ENCODE peak calls at places on chromosomes 7 and 10, in seven cellular contexts. O is tibial artery, U is HepG2, C is ovary, P is psoas muscle, X is suprapubic skin, T is A549. M is an unnamed sample.
A peak's percentile ranks its signal among the peaks of the same experiment; 100 is the strongest.

GRCh38 chr10:64733980-64734379 is 1212.8 kb downstream of the REEP3 start:
- DNase-seq in O (no peak), U (peak; percentile 32), C (no peak), T (peak; percentile 45), P (no peak), X (no peak), M (no peak)

GRCh38 chr7:26156454-26157365 is 4.7 kb downstream of the NFE2L3 start:
- DNase-seq in X (no peak), C (no peak), O (no peak), P (no peak), U (peak; percentile 81), T (peak; percentile 44), M (no peak)

GRCh38 chr7:155386608-155387007 is 71.3 kb upstream of the EN2 start:
- DNase-seq in O (no peak), X (no peak), P (no peak), C (no peak), U (no peak), T (no peak), M (no peak)

GRCh38 chr10:73601486-73601921 is 10.4 kb upstream of the USP54 start:
- DNase-seq in X (no peak), U (no peak), O (no peak), P (no peak), C (no peak), T (peak; percentile 42), M (no peak)

GRCh38 chr7:79820387-79820786 is 314.2 kb upstream of the GNAI1 start:
- DNase-seq in X (no peak), O (peak; percentile 24), T (no peak), C (peak; percentile 65), U (no peak), P (peak; percentile 63), M (no peak)

GRCh38 chr7:3559178-3559765 is 258.2 kb downstream of the SDK1 start:
- DNase-seq in U (no peak), O (peak; percentile 23), C (no peak), X (no peak), T (peak; percentile 54), P (no peak), M (no peak)

GRCh38 chr10:93437000-93437945 is 44.9 kb downstream of the MYOF start:
- DNase-seq in O (peak; percentile 90), T (peak; percentile 96), U (peak; percentile 71), P (peak; percentile 84), C (peak; percentile 73), X (peak; percentile 89), M (peak; percentile 79)

GRCh38 chr10:89091501-89091900 is 100.9 kb downstream of the FAS start:
- DNase-seq in O (no peak), U (no peak), X (no peak), P (no peak), T (no peak), C (no peak), M (no peak)

GRCh38 chr7:17485905-17486304 is 187.5 kb downstream of the AHR start:
- DNase-seq in X (no peak), P (no peak), O (no peak), T (no peak), C (no peak), U (no peak), M (no peak)

GRCh38 chr10:26438534-26439269 is 561 bp downstream of the APBB1IP start:
- DNase-seq in O (peak; percentile 21), P (peak; percentile 67), U (no peak), T (no peak), X (no peak), C (no peak), M (peak; percentile 74)

GRCh38 chr10:23630880-23631279 is 192.0 kb downstream of the OTUD1 start:
- DNase-seq in U (no peak), C (no peak), X (no peak), P (no peak), T (no peak), O (no peak), M (no peak)

GRCh38 chr7:1946025-1946424 is 275.9 kb downstream of the ELFN1 start:
- DNase-seq in C (no peak), U (no peak), X (no peak), T (no peak), O (no peak), P (peak; percentile 28), M (peak; percentile 25)

GRCh38 chr10:52484426-52485065 is 170.5 kb downstream of the DKK1 start:
- DNase-seq in U (no peak), X (no peak), O (no peak), C (no peak), P (no peak), T (no peak), M (no peak)

GRCh38 chr7:158407581-158408331 is 179.9 kb downstream of the PTPRN2 start:
- DNase-seq in U (peak; percentile 55), O (no peak), X (no peak), P (no peak), T (peak; percentile 76), C (no peak), M (peak; percentile 54)

GRCh38 chr10:100637785-100638184 is 102.0 kb downstream of the HIF1AN start:
- DNase-seq in C (no peak), X (no peak), T (peak; percentile 62), O (no peak), P (no peak), U (peak; percentile 35), M (no peak)

GRCh38 chr7:158903897-158904541 is 47.7 kb downstream of the DYNC2I1 start:
- DNase-seq in U (no peak), X (no peak), C (no peak), T (no peak), O (no peak), P (no peak), M (no peak)

GRCh38 chr10:98267069-98267893 is 713 bp downstream of the LOXL4 start:
- DNase-seq in O (no peak), U (no peak), C (peak; percentile 37), X (peak; percentile 53), P (no peak), T (no peak), M (no peak)

GRCh38 chr7:50660040-50660829 is 95.0 kb upstream of the DDC start:
- DNase-seq in T (no peak), P (no peak), O (no peak), X (no peak), C (no peak), U (no peak), M (peak; percentile 92)

GRCh38 chr7:156560075-156560474 is 80.5 kb upstream of the RNF32 start:
- DNase-seq in T (peak; percentile 37), O (no peak), P (no peak), U (peak; percentile 29), C (no peak), X (no peak), M (no peak)

GRCh38 chr10:91247360-91248111 is 27.1 kb downstream of the PCGF5 start:
- DNase-seq in X (no peak), C (no peak), P (peak; percentile 55), U (no peak), O (peak; percentile 41), T (no peak), M (no peak)

GRCh38 chr7:139714163-139714901 is 63.5 kb downstream of the HIPK2 start:
- DNase-seq in P (peak; percentile 66), O (no peak), U (no peak), C (no peak), X (no peak), T (no peak), M (peak; percentile 86)

GRCh38 chr10:79562135-79562756 is 2.0 kb upstream of the SFTPA2 start:
- DNase-seq in P (peak; percentile 73), X (no peak), O (peak; percentile 53), U (peak; percentile 36), T (peak; percentile 68), C (peak; percentile 50), M (peak; percentile 66)

DNA sequence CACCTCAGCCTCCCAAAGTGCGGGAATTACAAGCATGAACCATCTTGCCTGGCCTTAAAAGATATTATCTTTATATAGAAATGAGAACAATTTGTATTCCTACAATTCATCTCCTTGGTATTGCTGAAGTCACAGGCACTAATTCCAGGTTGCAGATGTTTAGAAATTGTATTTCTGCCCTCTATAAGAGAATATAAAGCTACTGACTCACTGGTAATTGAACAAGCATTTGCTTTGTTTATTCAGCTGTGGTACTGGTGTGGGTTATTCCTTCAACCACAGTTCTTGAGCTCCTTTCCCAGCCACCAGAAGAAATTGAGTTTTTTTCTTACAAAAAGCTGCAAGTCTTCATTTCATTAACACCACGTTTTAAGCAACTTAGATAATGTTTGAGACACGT is 29.0 kb upstream of the MPP7 start:
- DNase-seq in O (no peak), X (no peak), T (no peak), C (no peak), P (no peak), U (no peak), M (no peak)
- H3K4me3 ChIP-seq in O (no peak overlapping the region), X (no peak overlapping the region), T (no peak overlapping the region), C (no peak overlapping the region), P (no peak overlapping the region), U (no peak overlapping the region), M (no peak overlapping the region)

GRCh38 chr10:124706876-124707516 is 37.2 kb downstream of the FAM53B start:
- DNase-seq in P (no peak), T (no peak), C (no peak), U (no peak), O (no peak), X (no peak), M (no peak)
- H3K4me1 ChIP-seq in P (peaks cover 92% of the 10 kb centered on the region), T (peaks cover 6% of the 10 kb centered on the region), C (peaks cover 71% of the 10 kb centered on the region), U (peaks cover 39% of the 10 kb centered on the region), O (peaks cover 3% of the 10 kb centered on the region), X (peaks cover 90% of the 10 kb centered on the region), M (peaks cover 97% of the 10 kb centered on the region)

GRCh38 chr10:35379226-35380137 is 43.2 kb downstream of the CCNY start:
- DNase-seq in U (no peak), X (no peak), C (no peak), T (no peak), O (peak; percentile 49), P (peak; percentile 67), M (no peak)
- TF ChIP-seq CTCF in U (peak; percentile 15), X (no peak), C (no peak), T (no peak), O (no peak), P (no peak), M (no peak)

DNA sequence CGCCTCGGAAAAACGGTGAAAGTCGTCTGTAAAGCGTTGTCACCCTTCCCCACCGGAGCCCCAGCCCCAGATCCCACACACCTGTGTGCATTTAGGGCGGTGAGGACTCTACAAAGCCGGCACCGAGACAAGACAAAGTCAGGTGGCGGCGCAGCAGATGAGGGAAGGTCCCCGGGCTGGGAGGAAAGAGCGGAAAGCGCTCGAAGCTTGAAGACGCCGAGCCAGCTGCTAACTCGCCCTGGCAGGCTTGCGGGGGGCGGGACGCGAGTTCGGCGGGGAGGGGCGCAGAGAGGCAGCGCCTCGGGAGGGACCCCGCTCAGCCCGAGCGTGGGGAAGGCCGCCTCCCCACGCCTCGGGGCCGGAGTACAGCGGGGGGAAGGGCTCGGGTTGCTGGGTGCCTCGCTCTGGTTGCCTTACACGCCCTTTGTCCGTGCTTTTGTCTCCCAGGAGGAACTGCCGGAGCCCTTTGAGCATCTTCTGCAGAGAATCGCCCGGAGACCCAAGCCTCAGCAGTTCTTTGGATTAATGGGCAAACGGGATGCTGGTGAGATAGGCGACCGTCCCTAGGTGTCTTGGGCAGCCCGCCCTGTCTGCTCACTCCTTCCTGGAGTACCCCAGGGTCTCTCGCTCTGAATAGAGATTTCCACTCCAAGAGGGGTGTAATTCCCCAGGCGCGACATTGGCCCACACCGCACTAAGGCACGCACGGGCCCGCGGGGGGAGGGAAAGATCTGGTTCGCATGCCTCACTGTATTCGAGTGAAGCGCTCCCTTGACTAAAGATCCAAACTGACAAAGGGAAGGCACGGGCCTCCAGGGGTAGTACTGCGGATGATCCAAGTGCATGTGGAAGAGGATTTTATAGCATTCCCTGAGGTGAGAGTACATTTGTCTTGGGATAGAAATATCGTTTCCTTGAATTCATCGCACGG is 1.7 kb downstream of the TAC1 start:
- DNase-seq in T (no peak), X (no peak), P (no peak), O (no peak), C (no peak), U (no peak), M (peak; percentile 69)
- H3K4me3 ChIP-seq in T (peak overlapping the region; percentile 24), X (peak overlapping the region; percentile 13), P (peak overlapping the region; percentile 9), O (peak overlapping the region; percentile 30), C (no peak overlapping the region), U (no peak overlapping the region), M (no peak overlapping the region)

GRCh38 chr7:37438879-37439278 is 9.8 kb downstream of the ELMO1 start:
- DNase-seq in X (no peak), U (no peak), O (no peak), P (no peak), T (no peak), C (no peak), M (no peak)
- H3K4me1 ChIP-seq in X (peaks cover 23% of the 10 kb centered on the region), U (no peaks in the 10 kb centered on the region), O (no peaks in the 10 kb centered on the region), P (no peaks in the 10 kb centered on the region), T (peaks cover 8% of the 10 kb centered on the region), C (peaks cover 3% of the 10 kb centered on the region), M (peaks cover 5% of the 10 kb centered on the region)

M was measured in left lung.